ENCODE peak calls at places on chromosomes 12 and 14, in four cellular contexts. E, Y, O and X are unnamed samples.

GRCh38 chr12:120979862-120980696 is 1.7 kb downstream of the HNF1A start:
- DNase-seq in E (no peak), Y (no peak), O (peak; percentile 67), X (no peak)

GRCh38 chr12:51622564-51622963 is 31.5 kb downstream of the SCN8A start:
- DNase-seq in E (no peak), Y (no peak), O (no peak), X (no peak)

GRCh38 chr12:53543539-53543938 is 36.3 kb upstream of the NPFF start:
- DNase-seq in E (peak; percentile 37), Y (peak; percentile 63), O (peak; percentile 86), X (peak; percentile 17)

GRCh38 chr12:7128681-7129593 is at the start of gene RBP5:
- DNase-seq in E (no peak), Y (peak; percentile 76), O (peak; percentile 40), X (no peak)

GRCh38 chr12:23980826-23981225 is 31.4 kb upstream of the SOX5 start:
- DNase-seq in E (no peak), Y (no peak), O (no peak), X (no peak)

GRCh38 chr14:70113211-70113610 is 75.5 kb downstream of the SLC8A3 start:
- DNase-seq in E (no peak), Y (no peak), O (no peak), X (no peak)

GRCh38 chr14:38721822-38722431 is 381.1 kb downstream of the SEC23A start:
- DNase-seq in E (peak; percentile 40), Y (peak; percentile 34), O (peak; percentile 87), X (peak; percentile 75)

GRCh38 chr12:91094036-91094660 is 17.1 kb downstream of the LUM start:
- DNase-seq in E (no peak), Y (no peak), O (no peak), X (no peak)

GRCh38 chr14:94890755-94891154 is 120.8 kb upstream of the GSC start:
- DNase-seq in E (no peak), Y (no peak), O (no peak), X (no peak)

GRCh38 chr12:109773384-109774011 is 59.7 kb downstream of the TRPV4 start:
- DNase-seq in E (no peak), Y (no peak), O (no peak), X (no peak)

GRCh38 chr12:126107659-126108058 is 1042.4 kb downstream of the AACS start:
- DNase-seq in E (no peak), Y (no peak), O (no peak), X (no peak)

GRCh38 chr14:74362361-74362915 is 14.2 kb downstream of the VRTN start:
- DNase-seq in E (peak; percentile 41), Y (peak; percentile 67), O (peak; percentile 97), X (peak; percentile 67)

GRCh38 chr12:119692410-119692809 is 24.5 kb downstream of the PRKAB1 start:
- DNase-seq in E (no peak), Y (no peak), O (no peak), X (no peak)
- TF ChIP-seq POLR2AphosphoS5 in E (no peak), Y (no peak), O (no peak), X (no peak)

GRCh38 chr14:77037338-77037782 is 8.9 kb upstream of the IRF2BPL start:
- DNase-seq in E (no peak), Y (no peak), O (no peak), X (no peak)
- H3K27ac ChIP-seq in E (no peak overlapping the region), Y (no peak overlapping the region), O (peak overlapping the region; percentile 62), X (no peak overlapping the region)

GRCh38 chr14:78157855-78158436 is 12.2 kb upstream of the NRXN3 start:
- DNase-seq in E (no peak), Y (peak; percentile 16), O (peak; percentile 54), X (no peak)
- TF ChIP-seq REST in E (peak; percentile 84), Y (peak; percentile 93), O (peak; percentile 88), X (peak; percentile 95)

DNA sequence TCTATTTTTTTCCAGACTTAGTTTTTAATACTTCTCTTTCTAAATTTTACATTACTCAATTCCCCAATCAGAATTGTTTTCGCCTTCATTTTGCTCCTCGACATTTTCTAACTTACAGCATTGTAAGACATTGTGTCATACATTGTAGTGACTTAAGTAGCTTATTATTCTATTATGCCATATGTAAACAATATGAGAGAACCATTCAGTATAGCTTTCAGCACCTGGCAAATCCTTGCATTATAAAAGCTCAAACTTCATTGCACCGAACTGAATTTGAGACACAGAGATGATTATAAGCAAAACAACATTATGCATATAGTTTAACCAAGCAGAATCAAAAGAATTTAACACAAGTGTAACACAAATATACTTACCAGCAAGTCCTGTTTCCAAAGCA is 46.8 kb downstream of the EXOC5 start:
- DNase-seq in E (no peak), Y (no peak), O (no peak), X (no peak)
- TF ChIP-seq POLR2AphosphoS5 in E (no peak), Y (no peak), O (no peak), X (no peak)

DNA sequence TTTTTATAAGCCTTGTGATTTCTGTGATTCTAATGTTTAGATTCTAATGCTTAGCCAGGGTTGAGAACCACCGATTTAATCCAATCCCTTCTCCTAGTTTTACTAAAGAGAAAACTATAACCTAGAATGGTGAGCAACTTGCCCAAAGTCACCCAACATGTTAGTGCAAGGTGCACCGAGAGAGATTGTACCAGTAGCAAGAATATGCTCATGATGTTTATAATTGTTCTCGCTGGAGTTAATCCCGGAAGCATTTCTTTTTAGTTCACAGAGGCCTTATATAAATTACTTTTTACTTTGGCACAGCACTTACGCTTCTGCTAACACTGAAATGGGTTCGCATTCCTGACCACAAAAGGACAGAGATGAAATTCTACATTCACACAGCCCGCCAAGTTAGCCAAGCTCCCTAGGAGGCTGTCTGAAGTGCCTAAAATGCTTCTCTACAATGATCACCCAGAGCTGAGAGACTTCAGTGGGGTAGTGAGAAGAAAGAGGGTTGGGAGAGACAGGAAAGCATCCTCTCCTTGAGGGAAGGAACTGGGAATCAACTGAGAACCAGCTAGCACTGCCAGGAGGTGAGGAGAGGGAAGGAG is 579 bp upstream of the BLOC1S1 start:
- DNase-seq in E (no peak), Y (no peak), O (peak; percentile 21), X (no peak)
- H3K27ac ChIP-seq in E (peak overlapping the region; percentile 84), Y (peak overlapping the region; percentile 88), O (peak overlapping the region; percentile 71), X (peak overlapping the region; percentile 97)

DNA sequence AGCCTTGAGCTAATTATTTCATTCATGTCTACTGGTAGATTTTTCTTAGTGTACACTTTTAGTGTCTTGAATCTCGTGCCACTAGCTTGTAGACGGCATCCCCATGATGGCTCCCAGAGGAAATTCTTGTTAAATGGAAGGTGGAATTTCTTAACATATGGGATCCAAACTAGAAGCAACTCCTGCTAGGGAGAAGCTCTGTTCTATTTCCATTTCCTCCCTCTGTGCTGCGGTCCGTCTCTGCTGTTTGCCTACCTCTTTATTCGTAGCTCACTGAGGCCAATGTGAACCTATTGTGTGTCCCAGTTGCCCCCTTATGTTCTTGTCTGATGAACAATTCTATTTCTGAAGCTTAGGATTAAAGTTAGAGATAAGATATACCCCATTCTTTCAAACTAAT is 588 bp downstream of the PIK3C2G start:
- DNase-seq in E (no peak), Y (no peak), O (peak; percentile 11), X (no peak)
- TF ChIP-seq REST in E (no peak), Y (no peak), O (no peak), X (no peak)